ENCODE peak calls at places on chromosomes 13 and 19, in eight cellular contexts. One of them, this sample, is unnamed.

GRCh38 chr13:75480691-75481175 is 1.2 kb downstream of the TBC1D4 start:
- DNase-seq in spleen: peak; percentile 79
- DNase-seq in PC-9: peak; percentile 88
- DNase-seq in neural progenitor cell: peak; percentile 65
- DNase-seq in tibial nerve: peak; percentile 42
- DNase-seq in fibroblast of lung: peak; percentile 63
- DNase-seq in uterus: peak; percentile 44
- DNase-seq in endodermal cell: peak; percentile 80
- DNase-seq in this sample: peak; percentile 89

GRCh38 chr13:112057736-112058518 is 9.0 kb upstream of the SOX1 start:
- DNase-seq in spleen: peak; percentile 71
- DNase-seq in PC-9: no peak
- DNase-seq in neural progenitor cell: peak; percentile 74
- DNase-seq in tibial nerve: no peak
- DNase-seq in fibroblast of lung: no peak
- DNase-seq in uterus: no peak
- DNase-seq in endodermal cell: peak; percentile 68
- DNase-seq in this sample: no peak

GRCh38 chr19:47381653-47382279 is 32.7 kb downstream of the DHX34 start:
- DNase-seq in spleen: peak; percentile 95
- DNase-seq in PC-9: no peak
- DNase-seq in neural progenitor cell: no peak
- DNase-seq in tibial nerve: no peak
- DNase-seq in fibroblast of lung: no peak
- DNase-seq in uterus: no peak
- DNase-seq in endodermal cell: no peak
- DNase-seq in this sample: no peak

GRCh38 chr19:17481986-17482385 is 11.7 kb downstream of the SLC27A1 start:
- DNase-seq in spleen: no peak
- DNase-seq in PC-9: no peak
- DNase-seq in neural progenitor cell: no peak
- DNase-seq in tibial nerve: no peak
- DNase-seq in fibroblast of lung: no peak
- DNase-seq in uterus: no peak
- DNase-seq in endodermal cell: no peak
- DNase-seq in this sample: no peak

GRCh38 chr13:67328895-67329294 is 98.8 kb upstream of the PCDH9 start:
- DNase-seq in spleen: no peak
- DNase-seq in PC-9: no peak
- DNase-seq in neural progenitor cell: no peak
- DNase-seq in tibial nerve: no peak
- DNase-seq in fibroblast of lung: no peak
- DNase-seq in uterus: no peak
- DNase-seq in endodermal cell: no peak
- DNase-seq in this sample: no peak

GRCh38 chr13:75136151-75136550 is 345.8 kb downstream of the TBC1D4 start:
- DNase-seq in spleen: no peak
- DNase-seq in PC-9: no peak
- DNase-seq in neural progenitor cell: no peak
- DNase-seq in tibial nerve: no peak
- DNase-seq in fibroblast of lung: no peak
- DNase-seq in uterus: no peak
- DNase-seq in endodermal cell: no peak
- DNase-seq in this sample: no peak

GRCh38 chr19:4738734-4739133 is 15.1 kb upstream of the DPP9 start:
- DNase-seq in spleen: no peak
- DNase-seq in PC-9: no peak
- DNase-seq in neural progenitor cell: no peak
- DNase-seq in tibial nerve: no peak
- DNase-seq in fibroblast of lung: no peak
- DNase-seq in uterus: no peak
- DNase-seq in endodermal cell: no peak
- DNase-seq in this sample: no peak

GRCh38 chr13:85074543-85075313 is 724.5 kb downstream of the SLITRK6 start:
- DNase-seq in spleen: no peak
- DNase-seq in PC-9: no peak
- DNase-seq in neural progenitor cell: no peak
- DNase-seq in tibial nerve: no peak
- DNase-seq in fibroblast of lung: no peak
- DNase-seq in uterus: no peak
- DNase-seq in endodermal cell: no peak
- DNase-seq in this sample: no peak

GRCh38 chr19:58154287-58154678 is 3.7 kb upstream of the ZNF329 start:
- DNase-seq in spleen: no peak
- DNase-seq in PC-9: peak; percentile 50
- DNase-seq in neural progenitor cell: peak; percentile 62
- DNase-seq in tibial nerve: no peak
- DNase-seq in fibroblast of lung: peak; percentile 61
- DNase-seq in uterus: peak; percentile 61
- DNase-seq in endodermal cell: no peak
- DNase-seq in this sample: peak; percentile 85

GRCh38 chr19:38638461-38638860 is 9.0 kb upstream of the ACTN4 start:
- DNase-seq in spleen: no peak
- DNase-seq in PC-9: peak; percentile 83
- DNase-seq in neural progenitor cell: no peak
- DNase-seq in tibial nerve: no peak
- DNase-seq in fibroblast of lung: no peak
- DNase-seq in uterus: no peak
- DNase-seq in endodermal cell: peak; percentile 42
- DNase-seq in this sample: no peak

GRCh38 chr19:42254083-42254849 is 662 bp downstream of the ERF start:
- DNase-seq in spleen: peak; percentile 95
- DNase-seq in PC-9: no peak
- DNase-seq in neural progenitor cell: peak; percentile 94
- DNase-seq in tibial nerve: peak; percentile 79
- DNase-seq in fibroblast of lung: peak; percentile 57
- DNase-seq in uterus: peak; percentile 76
- DNase-seq in endodermal cell: peak; percentile 86
- DNase-seq in this sample: peak; percentile 92

GRCh38 chr13:79108914-79109643 is 297.0 kb downstream of the RBM26 start:
- DNase-seq in spleen: no peak
- DNase-seq in PC-9: no peak
- DNase-seq in neural progenitor cell: no peak
- DNase-seq in tibial nerve: no peak
- DNase-seq in fibroblast of lung: no peak
- DNase-seq in uterus: no peak
- DNase-seq in endodermal cell: no peak
- DNase-seq in this sample: no peak

GRCh38 chr19:29538651-29539050 is 12.9 kb downstream of the VSTM2B start:
- DNase-seq in spleen: no peak
- DNase-seq in PC-9: no peak
- DNase-seq in neural progenitor cell: no peak
- DNase-seq in tibial nerve: no peak
- DNase-seq in fibroblast of lung: no peak
- DNase-seq in uterus: peak; percentile 1
- DNase-seq in endodermal cell: no peak
- DNase-seq in this sample: no peak

GRCh38 chr13:66974174-66974573 is 256.0 kb downstream of the PCDH9 start:
- DNase-seq in spleen: no peak
- DNase-seq in PC-9: no peak
- DNase-seq in neural progenitor cell: peak; percentile 3
- DNase-seq in tibial nerve: no peak
- DNase-seq in fibroblast of lung: peak; percentile 21
- DNase-seq in uterus: no peak
- DNase-seq in endodermal cell: no peak
- DNase-seq in this sample: no peak

GRCh38 chr19:38233740-38234251 is 9.8 kb upstream of the DPF1 start:
- DNase-seq in spleen: peak; percentile 95
- DNase-seq in PC-9: peak; percentile 56
- DNase-seq in neural progenitor cell: peak; percentile 93
- DNase-seq in tibial nerve: peak; percentile 81
- DNase-seq in fibroblast of lung: peak; percentile 75
- DNase-seq in uterus: peak; percentile 60
- DNase-seq in endodermal cell: peak; percentile 96
- DNase-seq in this sample: no peak

GRCh38 chr13:112054616-112055015 is 12.3 kb upstream of the SOX1 start:
- DNase-seq in spleen: no peak
- DNase-seq in PC-9: no peak
- DNase-seq in neural progenitor cell: no peak
- DNase-seq in tibial nerve: no peak
- DNase-seq in fibroblast of lung: no peak
- DNase-seq in uterus: no peak
- DNase-seq in endodermal cell: no peak
- DNase-seq in this sample: no peak

GRCh38 chr13:31201341-31202024 is 1.7 kb downstream of the B3GLCT start:
- DNase-seq in spleen: no peak
- DNase-seq in PC-9: no peak
- DNase-seq in neural progenitor cell: no peak
- DNase-seq in tibial nerve: peak; percentile 32
- DNase-seq in fibroblast of lung: peak; percentile 47
- DNase-seq in uterus: peak; percentile 39
- DNase-seq in endodermal cell: no peak
- DNase-seq in this sample: no peak

GRCh38 chr19:582497-583197 is 7.0 kb upstream of the HCN2 start:
- DNase-seq in spleen: no peak
- DNase-seq in PC-9: no peak
- DNase-seq in neural progenitor cell: no peak
- DNase-seq in tibial nerve: no peak
- DNase-seq in fibroblast of lung: peak; percentile 50
- DNase-seq in uterus: no peak
- DNase-seq in endodermal cell: peak; percentile 58
- DNase-seq in this sample: peak; percentile 69

GRCh38 chr19:49161987-49162386 is 4.4 kb downstream of the TRPM4 start:
- DNase-seq in spleen: no peak
- DNase-seq in PC-9: no peak
- DNase-seq in neural progenitor cell: no peak
- DNase-seq in tibial nerve: no peak
- DNase-seq in fibroblast of lung: no peak
- DNase-seq in uterus: no peak
- DNase-seq in endodermal cell: no peak
- DNase-seq in this sample: no peak

DNA sequence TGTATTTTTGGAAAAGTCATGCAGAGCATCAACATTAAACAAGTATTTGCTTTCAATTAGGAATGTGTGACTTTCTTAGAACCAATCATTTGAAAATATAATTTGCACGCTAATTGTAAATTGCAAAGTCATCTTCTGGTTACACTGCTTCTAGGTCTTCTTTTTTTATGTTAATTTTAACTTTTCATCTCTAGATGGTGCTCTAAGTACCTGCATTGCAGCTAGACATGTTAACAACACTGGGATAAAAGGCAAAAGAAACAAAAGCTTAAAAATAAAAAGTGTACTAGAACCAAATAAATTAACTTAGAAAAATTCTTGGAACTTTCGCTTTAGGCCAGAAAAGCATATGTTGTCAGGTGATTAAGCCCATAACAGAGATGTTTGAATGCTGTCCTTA is 2758.2 kb downstream of the PCDH9 start:
- DNase-seq in spleen: no peak
- DNase-seq in PC-9: peak; percentile 46
- DNase-seq in neural progenitor cell: no peak
- DNase-seq in tibial nerve: no peak
- DNase-seq in fibroblast of lung: peak; percentile 76
- DNase-seq in uterus: no peak
- DNase-seq in endodermal cell: no peak
- DNase-seq in this sample: no peak
- TF ChIP-seq CTCF in spleen: no peak
- TF ChIP-seq CTCF in PC-9: peak; percentile 72
- TF ChIP-seq CTCF in neural progenitor cell: peak; percentile 50
- TF ChIP-seq CTCF in tibial nerve: no peak
- TF ChIP-seq CTCF in fibroblast of lung: no peak
- TF ChIP-seq CTCF in uterus: no peak
- TF ChIP-seq CTCF in endodermal cell: peak; percentile 68
- TF ChIP-seq CTCF in this sample: no peak

GRCh38 chr13:29799041-29799440 is 51.4 kb downstream of the UBL3 start:
- DNase-seq in spleen: no peak
- DNase-seq in PC-9: no peak
- DNase-seq in neural progenitor cell: no peak
- DNase-seq in tibial nerve: no peak
- DNase-seq in fibroblast of lung: no peak
- DNase-seq in uterus: no peak
- DNase-seq in endodermal cell: no peak
- DNase-seq in this sample: no peak

GRCh38 chr13:29802621-29803020 is 47.8 kb downstream of the UBL3 start:
- DNase-seq in spleen: no peak
- DNase-seq in PC-9: no peak
- DNase-seq in neural progenitor cell: no peak
- DNase-seq in tibial nerve: no peak
- DNase-seq in fibroblast of lung: no peak
- DNase-seq in uterus: no peak
- DNase-seq in endodermal cell: no peak
- DNase-seq in this sample: no peak

GRCh38 chr13:29801737-29802305 is 48.6 kb downstream of the UBL3 start:
- DNase-seq in spleen: no peak
- DNase-seq in PC-9: no peak
- DNase-seq in neural progenitor cell: no peak
- DNase-seq in tibial nerve: no peak
- DNase-seq in fibroblast of lung: peak; percentile 4
- DNase-seq in uterus: no peak
- DNase-seq in endodermal cell: peak; percentile 46
- DNase-seq in this sample: no peak

GRCh38 chr13:29801102-29801501 is 49.3 kb downstream of the UBL3 start:
- DNase-seq in spleen: no peak
- DNase-seq in PC-9: no peak
- DNase-seq in neural progenitor cell: no peak
- DNase-seq in tibial nerve: no peak
- DNase-seq in fibroblast of lung: no peak
- DNase-seq in uterus: no peak
- DNase-seq in endodermal cell: peak; percentile 54
- DNase-seq in this sample: no peak

GRCh38 chr13:29800687-29801086 is 49.7 kb downstream of the UBL3 start:
- DNase-seq in spleen: no peak
- DNase-seq in PC-9: no peak
- DNase-seq in neural progenitor cell: peak; percentile 16
- DNase-seq in tibial nerve: no peak
- DNase-seq in fibroblast of lung: no peak
- DNase-seq in uterus: no peak
- DNase-seq in endodermal cell: peak; percentile 50
- DNase-seq in this sample: no peak
- H3K36me3 ChIP-seq in spleen: no peaks in the 10 kb centered on the region
- H3K36me3 ChIP-seq in PC-9: no peaks in the 10 kb centered on the region
- H3K36me3 ChIP-seq in neural progenitor cell: no peaks in the 10 kb centered on the region
- H3K36me3 ChIP-seq in tibial nerve: no peaks in the 10 kb centered on the region
- H3K36me3 ChIP-seq in fibroblast of lung: no peaks in the 10 kb centered on the region
- H3K36me3 ChIP-seq in uterus: no peaks in the 10 kb centered on the region
- H3K36me3 ChIP-seq in endodermal cell: no peaks in the 10 kb centered on the region
- H3K36me3 ChIP-seq in this sample: no peaks in the 10 kb centered on the region

GRCh38 chr13:113204378-113204734 is 4.1 kb downstream of the PCID2 start:
- DNase-seq in spleen: no peak
- DNase-seq in PC-9: peak; percentile 24
- DNase-seq in neural progenitor cell: no peak
- DNase-seq in tibial nerve: no peak
- DNase-seq in fibroblast of lung: no peak
- DNase-seq in uterus: no peak
- DNase-seq in endodermal cell: no peak
- DNase-seq in this sample: no peak
- H3K4me3 ChIP-seq in spleen: no peak overlapping the region
- H3K4me3 ChIP-seq in PC-9: no peak overlapping the region
- H3K4me3 ChIP-seq in neural progenitor cell: no peak overlapping the region
- H3K4me3 ChIP-seq in tibial nerve: no peak overlapping the region
- H3K4me3 ChIP-seq in fibroblast of lung: no peak overlapping the region
- H3K4me3 ChIP-seq in uterus: no peak overlapping the region
- H3K4me3 ChIP-seq in endodermal cell: no peak overlapping the region
- H3K4me3 ChIP-seq in this sample: no peak overlapping the region

DNA sequence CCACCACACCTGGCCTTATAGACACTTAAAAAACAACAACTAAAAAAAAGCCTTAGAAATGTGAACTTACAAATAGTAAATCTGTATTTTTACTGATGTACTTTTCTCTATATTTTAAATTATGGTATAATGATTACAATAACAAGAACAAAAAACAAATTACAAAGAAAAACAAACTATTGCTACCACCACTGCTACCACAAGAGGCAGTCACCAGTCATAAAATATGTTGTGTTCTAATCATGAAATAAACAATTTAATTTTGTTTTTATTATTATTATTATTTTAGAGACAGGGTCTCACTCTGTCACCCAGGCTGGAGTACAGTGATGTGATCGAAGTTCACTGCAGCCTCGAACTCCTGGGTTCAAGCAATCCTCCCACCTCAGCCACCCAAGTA is 72.2 kb downstream of the DIAPH3 start:
- DNase-seq in spleen: no peak
- DNase-seq in PC-9: no peak
- DNase-seq in neural progenitor cell: no peak
- DNase-seq in tibial nerve: no peak
- DNase-seq in fibroblast of lung: no peak
- DNase-seq in uterus: no peak
- DNase-seq in endodermal cell: no peak
- DNase-seq in this sample: no peak
- TF ChIP-seq CTCF in spleen: no peak
- TF ChIP-seq CTCF in PC-9: peak; percentile 37
- TF ChIP-seq CTCF in neural progenitor cell: no peak
- TF ChIP-seq CTCF in tibial nerve: no peak
- TF ChIP-seq CTCF in fibroblast of lung: no peak
- TF ChIP-seq CTCF in uterus: no peak
- TF ChIP-seq CTCF in endodermal cell: peak; percentile 52
- TF ChIP-seq CTCF in this sample: no peak

This sample was measured in kidney.